ENCODE peak calls at places on chromosomes 3 and 15, in seven cellular contexts. Y, W, L, Z, P, D and O are unnamed samples.

GRCh38 chr15:92813440-92813839 is 86.7 kb upstream of the CHD2 start:
- DNase-seq in W (no peak), Y (no peak), Z (no peak), P (no peak), D (no peak), L (no peak), O (no peak)

GRCh38 chr3:146036289-146036688 is 124.7 kb downstream of the PLOD2 start:
- DNase-seq in L (no peak), Z (no peak), D (no peak), W (no peak), P (no peak), Y (no peak), O (no peak)

GRCh38 chr3:133973249-133973980 is 56.3 kb downstream of the SLCO2A1 start:
- DNase-seq in Z (peak), Y (no peak), D (peak), P (no peak), L (peak), W (no peak), O (no peak)

GRCh38 chr15:80609512-80609946 is 85.6 kb upstream of the ABHD17C start:
- DNase-seq in Y (no peak), L (no peak), D (peak), W (no peak), P (no peak), Z (peak), O (no peak)

GRCh38 chr15:38555686-38556334 is 8.8 kb downstream of the RASGRP1 start:
- DNase-seq in Z (peak), L (no peak), D (peak), W (no peak), Y (no peak), P (no peak), O (no peak)

GRCh38 chr15:49045691-49046112 is 544 bp downstream of the SECISBP2L start:
- DNase-seq in Y (no peak), D (peak), P (no peak), L (no peak), Z (peak), W (no peak), O (no peak)

GRCh38 chr15:39434751-39435238 is 146.1 kb upstream of the THBS1 start:
- DNase-seq in D (no peak), L (no peak), Z (no peak), P (peak), Y (no peak), W (no peak), O (no peak)

GRCh38 chr15:40454904-40455391 is 14.2 kb downstream of the BAHD1 start:
- DNase-seq in L (no peak), Y (no peak), D (peak), P (no peak), Z (peak), W (no peak), O (no peak)

GRCh38 chr3:141105828-141106628 is 54.9 kb downstream of the SPSB4 start:
- DNase-seq in D (peak), L (no peak), P (peak), Y (peak), Z (peak), W (peak), O (peak)

GRCh38 chr3:81752604-81753003 is 8.8 kb downstream of the GBE1 start:
- DNase-seq in P (no peak), D (no peak), Z (no peak), L (no peak), W (no peak), Y (no peak), O (no peak)

GRCh38 chr3:49867871-49868321 is 1.8 kb downstream of the CAMKV start:
- DNase-seq in W (no peak), Z (peak), L (no peak), P (no peak), D (peak), Y (peak), O (no peak)

GRCh38 chr15:64152507-64153387 is 1.2 kb downstream of the SNX22 start:
- DNase-seq in D (no peak), P (no peak), W (peak), Z (no peak), Y (peak), L (no peak), O (no peak)

GRCh38 chr3:39126532-39127071 is 19.1 kb downstream of the TTC21A start:
- DNase-seq in W (no peak), Z (peak), P (peak), Y (peak), L (peak), D (peak), O (no peak)

GRCh38 chr3:15164356-15164755 is 41.7 kb upstream of the CAPN7 start:
- DNase-seq in P (no peak), Y (no peak), Z (peak), L (no peak), W (no peak), D (no peak), O (no peak)

DNA sequence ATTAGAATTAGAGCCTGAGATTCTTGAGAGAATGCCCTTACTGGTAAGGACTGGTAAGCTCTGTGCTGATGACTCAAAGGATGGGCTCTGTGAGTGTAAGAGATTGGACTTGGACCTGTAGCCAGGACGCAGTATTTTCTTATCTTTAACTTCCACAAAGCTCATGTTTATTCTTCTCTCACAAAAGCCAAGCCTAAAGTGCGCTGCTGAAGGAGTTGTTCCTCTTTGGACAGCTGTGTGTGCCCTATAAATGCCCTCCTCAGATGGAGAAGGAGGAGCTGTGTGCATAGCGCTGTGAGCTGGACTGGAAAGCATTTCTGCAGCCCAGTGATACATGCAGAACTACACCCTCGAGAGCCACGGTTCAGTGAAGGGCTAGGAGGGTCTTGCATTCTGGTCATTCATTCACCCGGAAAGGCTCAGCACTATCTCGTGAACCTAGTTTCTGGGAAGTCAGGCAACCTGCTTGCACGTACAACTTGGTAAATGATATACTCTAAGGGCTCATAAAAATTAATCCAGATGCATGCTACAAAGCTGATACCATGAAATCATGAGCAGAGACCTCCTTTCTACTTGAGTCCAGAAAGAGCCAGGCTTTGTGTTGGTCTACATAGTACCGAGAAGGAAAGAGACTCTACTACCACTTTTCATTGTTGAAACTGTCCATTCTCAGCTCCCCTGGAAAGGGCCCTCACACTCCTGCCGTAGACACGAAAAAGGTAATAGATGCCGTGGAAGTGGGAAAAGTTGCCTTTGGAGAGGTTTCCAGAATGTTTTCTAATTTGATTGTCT is 103.0 kb upstream of the TBL1XR1 start:
- DNase-seq in D (peak), W (no peak), Z (peak), P (peak), L (no peak), Y (no peak), O (no peak)
- TF ChIP-seq CTCF in D (no peak), W (no peak), Z (no peak), P (no peak), L (no peak), Y (no peak), O (no peak)

GRCh38 chr15:101017935-101018849 is 99.0 kb downstream of the LRRK1 start:
- DNase-seq in Y (peak), P (no peak), Z (peak), L (no peak), D (peak), W (peak), O (no peak)

GRCh38 chr15:101014921-101015841 is 96.0 kb downstream of the LRRK1 start:
- DNase-seq in P (peak), L (peak), Z (peak), Y (peak), W (peak), D (peak), O (peak)

GRCh38 chr15:101016581-101016980 is 97.4 kb downstream of the LRRK1 start:
- DNase-seq in D (no peak), L (peak), P (no peak), Z (no peak), W (peak), Y (peak), O (no peak)

GRCh38 chr15:101019351-101019750 is 100.2 kb downstream of the LRRK1 start:
- DNase-seq in Y (peak), P (no peak), D (no peak), Z (no peak), W (peak), L (no peak), O (no peak)

DNA sequence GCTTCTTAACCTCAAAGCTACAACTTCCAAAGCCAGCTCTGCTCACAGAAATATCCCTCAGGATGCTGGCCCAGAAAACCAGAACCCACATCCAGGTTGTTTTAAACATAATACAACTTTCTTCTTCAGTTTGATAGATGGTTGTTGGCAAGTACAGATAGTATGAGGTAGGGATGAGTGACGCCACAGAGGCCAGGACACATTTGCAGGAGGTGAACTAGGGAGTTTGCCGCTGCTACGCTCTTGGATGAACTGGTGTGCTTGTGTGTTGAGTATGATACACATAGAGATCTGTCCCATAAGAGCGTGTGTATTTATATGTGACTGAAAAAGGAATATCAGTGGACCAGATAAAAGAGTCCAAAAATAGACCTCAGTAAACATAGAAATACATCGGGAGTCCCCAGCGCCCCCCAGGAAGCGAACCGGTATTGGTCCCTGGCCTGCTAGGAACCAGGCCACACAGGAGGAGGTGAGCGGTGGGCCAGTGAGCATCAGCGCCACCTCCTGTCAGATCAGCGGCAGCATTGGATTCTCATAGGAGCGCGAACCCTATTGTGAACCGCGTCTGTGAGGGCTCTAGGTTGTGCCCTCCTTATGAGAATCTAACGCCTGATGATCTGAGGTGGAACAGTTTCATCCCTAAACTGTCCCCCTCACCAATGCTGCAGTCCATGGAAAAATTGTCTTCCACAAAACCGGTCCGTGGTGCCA is 98.0 kb downstream of the LRRK1 start:
- DNase-seq in P (no peak), D (no peak), Z (no peak), W (peak), Y (peak), L (peak), O (no peak)
- TF ChIP-seq CTCF in P (no peak), D (no peak), Z (no peak), W (no peak), Y (peak), L (no peak), O (no peak)

GRCh38 chr3:197802505-197803459 is 11.7 kb downstream of the LRCH3 start:
- DNase-seq in W (no peak), Z (no peak), Y (no peak), P (no peak), D (no peak), L (no peak), O (no peak)

GRCh38 chr3:197796087-197796486 is 5.0 kb downstream of the LRCH3 start:
- DNase-seq in Y (no peak), P (no peak), Z (no peak), D (no peak), L (no peak), W (no peak), O (no peak)

GRCh38 chr3:197800379-197800778 is 9.3 kb downstream of the LRCH3 start:
- DNase-seq in P (no peak), W (no peak), L (no peak), D (peak), Y (no peak), Z (peak), O (no peak)

GRCh38 chr3:197798863-197799262 is 7.8 kb downstream of the LRCH3 start:
- DNase-seq in L (no peak), P (no peak), W (no peak), Y (no peak), Z (no peak), D (no peak), O (no peak)

DNA sequence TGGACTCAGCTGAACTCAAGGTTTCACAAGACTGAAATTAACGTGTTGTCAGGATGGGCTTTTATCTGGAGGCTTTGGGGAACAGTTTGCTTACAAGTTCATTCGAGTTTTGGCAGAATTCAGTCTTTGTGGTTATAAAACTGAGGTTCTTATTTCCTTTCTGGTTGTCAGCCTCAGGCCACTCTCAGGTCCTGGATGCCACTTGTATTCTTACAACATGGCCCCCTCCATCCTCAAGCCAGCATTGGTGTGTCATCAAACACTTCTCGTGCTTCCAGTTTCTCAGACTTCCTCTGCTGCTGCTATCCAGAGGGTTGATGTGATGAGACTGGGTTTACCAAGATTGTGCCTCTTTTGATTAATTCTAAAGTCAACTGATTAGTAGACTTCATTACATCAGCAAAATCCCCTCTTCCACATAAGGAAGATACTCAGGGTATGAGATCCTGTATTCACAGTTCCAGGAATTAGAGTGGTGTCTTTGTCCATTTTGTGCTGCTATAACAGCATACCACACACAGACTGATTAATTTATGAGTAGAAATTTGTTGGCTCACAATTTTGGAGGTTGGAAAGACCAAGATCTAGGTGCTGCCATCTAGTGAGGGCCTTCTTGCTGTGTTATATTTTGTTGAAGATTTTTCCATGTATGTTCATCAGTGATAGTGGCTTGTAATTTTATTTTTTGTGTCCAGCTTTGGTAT is 10.9 kb downstream of the LRCH3 start:
- DNase-seq in P (no peak), W (no peak), Z (peak), Y (no peak), L (no peak), D (peak), O (no peak)
- TF ChIP-seq CTCF in P (peak), W (no peak), Z (peak), Y (peak), L (no peak), D (peak), O (no peak)

GRCh38 chr3:189053327-189053726 is 118.4 kb upstream of the TPRG1 start:
- DNase-seq in L (no peak), P (no peak), D (no peak), Y (no peak), Z (no peak), W (no peak), O (no peak)

GRCh38 chr3:189049458-189050231 is 122.1 kb upstream of the TPRG1 start:
- DNase-seq in Z (no peak), D (no peak), L (peak), W (no peak), Y (peak), P (no peak), O (no peak)
- TF ChIP-seq CTCF in Z (peak), D (peak), L (no peak), W (no peak), Y (peak), P (no peak), O (no peak)

GRCh38 chr3:9361691-9362388 is 1.0 kb upstream of the THUMPD3 start:
- DNase-seq in L (no peak), D (no peak), Z (no peak), P (peak), Y (no peak), W (no peak), O (no peak)

GRCh38 chr3:9362731-9363530 is at the start of gene THUMPD3:
- DNase-seq in Z (peak), W (peak), D (peak), L (peak), Y (peak), P (peak), O (peak)
- TF ChIP-seq CTCF in Z (no peak), W (no peak), D (no peak), L (no peak), Y (no peak), P (no peak), O (no peak)

DNA sequence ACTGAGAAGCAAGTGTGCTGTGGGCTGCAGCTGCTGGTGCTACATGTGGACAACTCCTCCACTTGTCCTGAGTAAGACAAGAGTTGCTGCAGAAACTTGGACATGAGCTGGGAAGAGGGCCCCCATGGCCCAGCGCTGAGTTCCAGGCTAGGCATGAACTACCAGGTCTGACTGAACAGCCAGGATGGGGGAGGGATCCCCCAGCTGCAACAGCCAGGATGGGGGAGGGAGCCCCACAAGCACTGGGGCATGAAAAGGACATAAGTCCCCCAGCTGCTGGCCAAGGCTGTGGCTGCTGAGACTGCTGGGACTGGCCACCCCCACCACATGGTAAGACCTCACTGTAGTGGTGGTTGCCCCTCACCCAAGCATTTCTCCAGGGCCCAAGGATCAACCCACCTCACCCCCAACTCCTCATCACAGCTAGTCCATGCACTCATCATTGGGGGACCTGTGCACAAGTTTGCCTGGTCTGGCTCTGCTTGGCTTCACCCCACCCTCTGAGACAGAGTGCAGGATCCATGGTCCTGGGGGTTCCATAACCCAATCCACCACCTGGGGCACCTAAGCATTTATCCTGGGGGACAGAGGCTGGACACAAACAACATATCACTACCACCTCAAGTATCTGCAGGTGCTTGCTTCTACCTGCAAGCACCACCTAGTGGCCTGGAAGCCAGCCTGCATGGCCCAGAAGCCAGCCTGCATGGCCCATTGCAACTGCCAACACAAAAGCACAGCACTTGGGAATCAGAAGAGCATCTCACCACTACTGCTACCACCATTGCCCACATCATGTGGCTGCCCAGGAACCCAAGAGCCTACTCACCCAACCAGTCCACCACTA is 84.5 kb upstream of the STT3B start:
- DNase-seq in D (peak), Y (peak), L (peak), P (peak), Z (peak), W (no peak), O (no peak)
- TF ChIP-seq CTCF in D (peak), Y (peak), L (no peak), P (peak), Z (peak), W (no peak), O (no peak)

GRCh38 chr3:185824467-185825378 is at the start of gene IGF2BP2:
- DNase-seq in W (peak), P (peak), Z (peak), Y (peak), D (peak), L (peak), O (peak)

GRCh38 chr3:185822221-185822956 is 2.5 kb downstream of the IGF2BP2 start:
- DNase-seq in P (no peak), L (no peak), Y (no peak), W (no peak), Z (peak), D (peak), O (no peak)

GRCh38 chr3:185822957-185823279 is 1.9 kb downstream of the IGF2BP2 start:
- DNase-seq in D (no peak), W (no peak), L (no peak), P (no peak), Z (no peak), Y (no peak), O (no peak)

GRCh38 chr3:185824051-185824466 is 783 bp downstream of the IGF2BP2 start:
- DNase-seq in L (peak), Y (peak), Z (no peak), P (no peak), W (peak), D (no peak), O (no peak)

GRCh38 chr3:185823280-185824044 is 1.4 kb downstream of the IGF2BP2 start:
- DNase-seq in P (peak), L (peak), Y (no peak), Z (no peak), W (peak), D (peak), O (no peak)
- TF ChIP-seq CTCF in P (no peak), L (no peak), Y (peak), Z (peak), W (no peak), D (no peak), O (no peak)

GRCh38 chr3:130748520-130748919 is 1.9 kb upstream of the PIK3R4 start:
- DNase-seq in D (no peak), Y (no peak), L (no peak), P (no peak), W (no peak), Z (no peak), O (no peak)
- TF ChIP-seq CTCF in D (no peak), Y (no peak), L (no peak), P (no peak), W (no peak), Z (no peak), O (no peak)